ENCODE peak calls at places on chromosome 21, in nine cellular contexts. I is occipital lobe; P is ecto neural progenitor cell; T is T-helper 2 cell; K is astrocyte; S is activated CD4-positive, alpha-beta T cell treated with anti-CD3 and anti-CD28 coated beads for 24 hours; E is uterus; Y is activated CD4-positive, CD25-positive, alpha-beta regulatory T cell treated with anti-CD3 and anti-CD28 coated beads, Interleukin-2, amount 50 U/mL, for 72 hours; D is NT2/D1. V is an unnamed sample.

GRCh38 chr21:18244721-18245486 is at the start of gene CHODL:
- DNase-seq in E (no peak), S (no peak), Y (no peak), K (no peak), P (peak), D (no peak), T (no peak), I (no peak), V (no peak)

GRCh38 chr21:28908351-28908750 is 84.3 kb downstream of the LTN1 start:
- DNase-seq in I (no peak), S (no peak), E (no peak), T (no peak), D (no peak), K (no peak), P (no peak), Y (no peak), V (no peak)

GRCh38 chr21:27406297-27407009 is 439.6 kb upstream of the ADAMTS5 start:
- DNase-seq in E (no peak), S (no peak), Y (no peak), I (no peak), D (no peak), K (peak), T (no peak), P (no peak), V (no peak)

GRCh38 chr21:33021150-33021549 is 4.6 kb upstream of the OLIG2 start:
- DNase-seq in Y (no peak), T (no peak), I (no peak), D (no peak), S (no peak), K (no peak), P (peak), E (no peak), V (no peak)

GRCh38 chr21:45871616-45872236 is 109.8 kb upstream of the COL6A1 start:
- DNase-seq in P (no peak), S (no peak), D (no peak), T (no peak), I (no peak), K (no peak), Y (peak), E (no peak), V (no peak)

GRCh38 chr21:44589586-44590305 is 2.6 kb downstream of the KRTAP10-6 start:
- DNase-seq in P (peak), Y (no peak), I (no peak), K (no peak), D (no peak), E (no peak), T (no peak), S (no peak), V (no peak)

GRCh38 chr21:37984416-37984815 is 68.2 kb upstream of the KCNJ6 start:
- DNase-seq in K (no peak), S (no peak), E (no peak), D (no peak), P (no peak), Y (no peak), T (no peak), I (no peak), V (no peak)

GRCh38 chr21:33640697-33641338 is 723 bp downstream of the CRYZL1 start:
- DNase-seq in T (no peak), E (peak), P (no peak), Y (no peak), D (no peak), S (no peak), I (no peak), K (peak), V (no peak)

GRCh38 chr21:27225142-27225541 is 258.3 kb upstream of the ADAMTS5 start:
- DNase-seq in P (no peak), S (no peak), T (no peak), D (no peak), Y (no peak), I (no peak), K (no peak), E (no peak), V (no peak)

GRCh38 chr21:42465008-42465878 is 30.8 kb downstream of the RSPH1 start:
- DNase-seq in S (no peak), I (no peak), D (no peak), E (no peak), P (no peak), T (no peak), Y (no peak), K (no peak), V (no peak)

GRCh38 chr21:31553926-31554325 is 105.6 kb upstream of the SOD1 start:
- DNase-seq in Y (no peak), D (no peak), K (no peak), T (no peak), P (no peak), E (no peak), I (no peak), S (no peak), V (no peak)

GRCh38 chr21:38012700-38013099 is 96.4 kb upstream of the KCNJ6 start:
- DNase-seq in P (no peak), I (no peak), E (no peak), Y (no peak), S (no peak), K (no peak), T (no peak), D (no peak), V (no peak)

GRCh38 chr21:32868631-32869454 is 97.3 kb upstream of the PAXBP1 start:
- DNase-seq in Y (no peak), S (no peak), T (no peak), I (no peak), E (no peak), P (no peak), D (no peak), K (no peak), V (no peak)

GRCh38 chr21:32562426-32562825 is 22.9 kb downstream of the TCP10L start:
- DNase-seq in S (no peak), K (peak), I (no peak), Y (no peak), P (no peak), T (no peak), D (peak), E (peak), V (no peak)